ENCODE peak calls at places on chromosomes 16 and 17, in ten cellular contexts. P is upper lobe of right lung, D is IMR-90, R is AG04450, H is thoracic aorta, A is right lobe of liver, V is MM.1S, Z is K562, N is neural progenitor cell, W is SK-N-MC. L is an unnamed sample. For H3K9me3, the result is how much of the 10 kb centered on the place peaks cover.

GRCh38 chr16:28264656-28265055 is 27.7 kb upstream of the SBK1 start:
- DNase-seq in P (no peak), D (peak), R (no peak), H (no peak), A (no peak), V (no peak), Z (peak), N (no peak), W (no peak), L (no peak)

GRCh38 chr17:75846701-75847594 is 2.7 kb upstream of the UNC13D start:
- DNase-seq in P (no peak), D (no peak), R (no peak), H (no peak), A (no peak), V (no peak), Z (no peak), N (no peak), W (no peak), L (no peak)

GRCh38 chr17:10772425-10773380 is 31.2 kb downstream of the TMEM238L start:
- DNase-seq in P (no peak), D (peak), R (no peak), H (no peak), A (no peak), V (peak), Z (peak), N (peak), W (no peak), L (peak)

GRCh38 chr16:89534147-89534788 is 26.1 kb downstream of the SPG7 start:
- DNase-seq in P (no peak), D (no peak), R (no peak), H (no peak), A (peak), V (no peak), Z (no peak), N (no peak), W (no peak), L (no peak)

GRCh38 chr17:47941246-47941997 is at the start of gene PNPO:
- DNase-seq in P (peak), D (peak), R (peak), H (peak), A (peak), V (peak), Z (peak), N (peak), W (peak), L (peak)

GRCh38 chr16:50457423-50457822 is 88.6 kb upstream of the BRD7 start:
- DNase-seq in P (peak), D (no peak), R (no peak), H (no peak), A (no peak), V (no peak), Z (no peak), N (no peak), W (no peak), L (no peak)

GRCh38 chr17:19648475-19649406 is at the start of gene ALDH3A2:
- DNase-seq in P (peak), D (peak), R (peak), H (peak), A (peak), V (peak), Z (peak), N (peak), W (no peak), L (peak)

GRCh38 chr17:5821057-5821456 is 236.7 kb upstream of the NLRP1 start:
- DNase-seq in P (no peak), D (peak), R (no peak), H (no peak), A (no peak), V (no peak), Z (no peak), N (no peak), W (no peak), L (no peak)

GRCh38 chr16:83318390-83318789 is 489.4 kb upstream of the HSBP1 start:
- DNase-seq in P (no peak), D (no peak), R (no peak), H (no peak), A (no peak), V (no peak), Z (no peak), N (no peak), W (no peak), L (no peak)

GRCh38 chr16:61500851-61501250 is 535.4 kb downstream of the CDH8 start:
- DNase-seq in P (no peak), D (no peak), R (no peak), H (no peak), A (no peak), V (no peak), Z (no peak), N (no peak), W (no peak), L (no peak)

GRCh38 chr17:73291260-73291801 is 20.5 kb downstream of the CDC42EP4 start:
- DNase-seq in P (peak), D (peak), R (no peak), H (peak), A (peak), V (peak), Z (peak), N (no peak), W (no peak), L (no peak)

GRCh38 chr17:57534863-57535651 is 210.0 kb downstream of the CCDC182 start:
- DNase-seq in P (no peak), D (no peak), R (no peak), H (no peak), A (no peak), V (no peak), Z (peak), N (no peak), W (no peak), L (peak)

GRCh38 chr17:4142107-4142900 is 526 bp downstream of the ZZEF1 start:
- DNase-seq in P (peak), D (peak), R (no peak), H (no peak), A (peak), V (peak), Z (no peak), N (peak), W (no peak), L (peak)

GRCh38 chr17:36016555-36016954 is 1.2 kb downstream of the CCL23 start:
- DNase-seq in P (no peak), D (no peak), R (no peak), H (no peak), A (no peak), V (no peak), Z (no peak), N (no peak), W (no peak), L (no peak)

GRCh38 chr16:83400234-83400633 is 407.5 kb upstream of the HSBP1 start:
- DNase-seq in P (no peak), D (no peak), R (no peak), H (no peak), A (no peak), V (no peak), Z (no peak), N (peak), W (no peak), L (no peak)

GRCh38 chr17:36469733-36470132 is 16.7 kb upstream of the ZNHIT3 start:
- DNase-seq in P (no peak), D (no peak), R (no peak), H (no peak), A (no peak), V (no peak), Z (no peak), N (no peak), W (no peak), L (no peak)

GRCh38 chr17:80986046-80986445 is 5.6 kb upstream of the CHMP6 start:
- DNase-seq in P (no peak), D (no peak), R (no peak), H (no peak), A (no peak), V (no peak), Z (no peak), N (no peak), W (no peak), L (no peak)

GRCh38 chr17:49557204-49558024 is 18.3 kb upstream of the NXPH3 start:
- DNase-seq in P (no peak), D (peak), R (no peak), H (no peak), A (no peak), V (peak), Z (no peak), N (peak), W (no peak), L (peak)

GRCh38 chr16:53757971-53758609 is 54.1 kb downstream of the FTO start:
- DNase-seq in P (no peak), D (no peak), R (no peak), H (no peak), A (no peak), V (no peak), Z (no peak), N (no peak), W (no peak), L (no peak)

GRCh38 chr17:16622540-16623277 is 30.9 kb downstream of the ZNF624 start:
- DNase-seq in P (no peak), D (no peak), R (no peak), H (no peak), A (no peak), V (no peak), Z (no peak), N (no peak), W (no peak), L (no peak)
- H3K9me3 ChIP-seq in P (half or more), D (half or more), R (under half), H (half or more), A (under half), V (under half), Z (under half), N (under half), W (under half), L (under half)

GRCh38 chr16:88284101-88284500 is 98.7 kb upstream of the ZNF469 start:
- DNase-seq in P (no peak), D (no peak), R (no peak), H (no peak), A (no peak), V (no peak), Z (no peak), N (no peak), W (no peak), L (no peak)
- H3K9me3 ChIP-seq in P (under half), D (under half), R (half or more), H (under half), A (under half), V (under half), Z (under half), N (under half), W (under half), L (under half)

GRCh38 chr17:30982855-30983254 is 12.0 kb downstream of the RNF135 start:
- DNase-seq in P (no peak), D (no peak), R (no peak), H (no peak), A (no peak), V (no peak), Z (no peak), N (no peak), W (no peak), L (no peak)
- H3K9me3 ChIP-seq in P (under half), D (under half), R (under half), H (under half), A (under half), V (under half), Z (under half), N (under half), W (under half), L (under half)

DNA sequence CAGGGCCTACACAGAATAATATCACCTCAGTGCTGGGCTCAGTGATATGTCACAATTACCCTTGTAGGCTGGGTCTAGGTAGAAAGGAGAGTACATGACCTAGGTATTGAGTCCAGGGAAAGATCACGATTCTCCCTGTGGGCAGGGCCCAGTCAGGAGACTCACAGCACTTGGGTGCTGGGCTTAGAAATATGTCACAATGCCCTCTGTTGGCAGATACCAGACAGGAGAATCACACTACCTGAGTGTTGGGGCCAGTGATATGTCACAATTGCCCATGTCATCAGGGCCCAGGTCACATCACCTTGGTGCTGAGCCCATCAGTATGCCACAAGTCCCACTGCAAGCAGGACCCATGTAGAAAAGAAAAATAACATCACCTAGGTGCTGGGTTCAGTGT is 2105.5 kb downstream of the TP53TG3F start:
- DNase-seq in P (no peak), D (no peak), R (no peak), H (no peak), A (no peak), V (no peak), Z (no peak), N (no peak), W (no peak), L (no peak)
- H3K9me3 ChIP-seq in P (under half), D (under half), R (under half), H (under half), A (under half), V (under half), Z (under half), N (under half), W (under half), L (under half)

DNA sequence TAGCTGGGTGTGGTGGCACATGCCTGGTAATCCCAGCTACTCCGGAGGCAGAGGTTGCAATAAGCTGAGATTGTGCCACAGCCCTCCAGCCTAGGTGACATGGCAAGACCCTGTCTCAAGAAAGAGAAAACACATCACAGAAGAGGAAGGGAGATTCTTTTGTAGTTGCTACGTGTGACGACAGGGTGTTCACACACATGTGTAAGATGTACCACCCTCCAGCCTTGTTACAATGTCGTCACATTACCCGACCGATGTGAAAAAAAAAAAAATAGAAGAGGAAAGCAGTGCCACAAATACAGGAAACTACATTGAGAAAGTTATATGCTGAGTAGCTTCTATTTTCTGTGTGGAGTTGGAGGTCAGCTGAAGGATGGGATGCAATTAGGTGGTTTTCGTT is 56.0 kb downstream of the CLUH start:
- DNase-seq in P (no peak), D (no peak), R (no peak), H (no peak), A (no peak), V (no peak), Z (no peak), N (no peak), W (no peak), L (no peak)
- H3K9me3 ChIP-seq in P (under half), D (under half), R (under half), H (under half), A (under half), V (under half), Z (under half), N (under half), W (under half), L (under half)

DNA sequence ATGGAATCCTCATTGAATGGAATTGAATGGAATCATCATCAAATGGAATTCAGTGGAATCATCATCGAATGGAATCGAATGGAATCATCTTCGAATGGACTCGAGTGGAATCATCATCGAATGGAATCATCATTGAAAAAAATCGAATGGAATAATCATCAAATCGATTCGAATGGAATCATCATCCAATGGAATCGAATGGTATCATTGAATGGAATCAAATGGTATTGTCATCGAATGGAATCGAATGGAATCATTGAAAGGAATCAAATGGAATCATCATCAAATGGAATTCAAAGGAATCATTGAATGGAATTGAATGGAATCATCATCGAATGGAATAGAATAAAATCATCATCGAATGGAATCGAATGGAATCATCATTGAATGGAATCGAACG is 619.3 kb downstream of the TP53TG3F start:
- DNase-seq in P (no peak), D (peak), R (peak), H (no peak), A (no peak), V (no peak), Z (no peak), N (no peak), W (peak), L (no peak)
- H3K9me3 ChIP-seq in P (under half), D (under half), R (under half), H (under half), A (under half), V (under half), Z (under half), N (half or more), W (under half), L (under half)

GRCh38 chr16:88289549-88290344 is 93.0 kb upstream of the ZNF469 start:
- DNase-seq in P (no peak), D (no peak), R (no peak), H (no peak), A (no peak), V (peak), Z (no peak), N (no peak), W (no peak), L (no peak)
- H3K9me3 ChIP-seq in P (under half), D (under half), R (under half), H (under half), A (under half), V (under half), Z (under half), N (under half), W (under half), L (under half)

GRCh38 chr16:3321802-3322201 is 16.5 kb downstream of the ZNF75A start:
- DNase-seq in P (no peak), D (no peak), R (no peak), H (no peak), A (no peak), V (no peak), Z (no peak), N (no peak), W (no peak), L (no peak)
- H3K9me3 ChIP-seq in P (half or more), D (half or more), R (under half), H (half or more), A (under half), V (under half), Z (under half), N (under half), W (under half), L (under half)

DNA sequence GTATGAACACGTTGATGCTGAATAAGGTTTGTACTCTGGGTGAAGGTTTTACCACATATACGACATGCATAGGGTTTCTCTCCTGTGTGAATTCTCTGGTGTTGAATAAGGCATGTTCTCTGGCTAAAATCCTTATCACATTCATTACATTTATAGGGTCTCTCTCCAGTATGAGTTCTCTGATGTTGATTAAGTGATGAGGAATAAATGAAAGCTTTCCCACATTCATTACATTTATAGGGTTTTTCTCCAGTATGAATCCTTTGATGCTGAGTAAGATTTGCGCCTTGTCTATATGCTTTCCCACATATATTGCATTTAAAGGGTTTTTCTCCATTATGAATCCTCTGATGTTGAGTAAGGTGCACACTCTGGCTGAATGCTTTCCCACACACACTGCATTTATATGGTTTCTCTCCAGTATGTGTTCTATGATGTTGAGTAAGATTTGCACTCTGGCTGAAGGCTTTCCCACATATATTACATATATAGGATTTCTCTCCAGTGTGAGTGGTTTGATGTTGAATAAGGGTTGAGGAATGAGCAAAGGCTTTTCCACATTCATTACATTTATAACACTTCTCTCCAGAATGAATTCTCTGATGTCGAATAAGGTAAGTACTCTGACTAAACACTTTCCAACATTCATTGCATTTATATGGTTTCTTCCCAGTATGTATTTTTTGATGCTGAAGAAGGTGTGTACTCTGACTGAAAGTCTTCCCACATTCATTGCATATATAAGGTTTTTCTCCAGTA is 16.9 kb downstream of the ZNF287 start:
- DNase-seq in P (no peak), D (no peak), R (no peak), H (no peak), A (no peak), V (no peak), Z (no peak), N (no peak), W (no peak), L (no peak)
- H3K9me3 ChIP-seq in P (half or more), D (half or more), R (under half), H (half or more), A (under half), V (under half), Z (under half), N (half or more), W (under half), L (under half)

DNA sequence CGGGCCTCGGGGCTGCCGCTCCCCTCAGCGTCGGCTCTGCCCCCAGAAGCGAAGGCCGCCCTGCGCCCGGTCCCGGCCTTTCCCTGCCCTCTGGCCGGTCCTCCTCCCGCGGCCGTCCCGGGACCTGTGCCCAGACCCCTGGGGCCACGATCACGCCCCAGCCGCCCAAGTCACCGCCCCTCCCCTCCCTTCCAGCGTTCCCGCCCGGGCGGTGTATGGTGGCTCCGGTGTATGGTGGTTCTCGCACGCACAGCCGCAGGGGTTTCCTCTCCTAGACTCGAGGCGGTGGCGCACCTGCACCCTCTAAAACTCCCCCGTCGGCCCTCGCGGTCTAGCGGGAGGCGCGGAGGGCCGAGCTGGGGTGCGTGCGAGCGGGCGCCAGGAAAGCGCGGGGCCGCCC is 10.0 kb downstream of the TIGD7 start:
- DNase-seq in P (no peak), D (no peak), R (no peak), H (no peak), A (no peak), V (no peak), Z (no peak), N (no peak), W (no peak), L (no peak)
- H3K9me3 ChIP-seq in P (half or more), D (half or more), R (half or more), H (half or more), A (under half), V (under half), Z (under half), N (under half), W (under half), L (under half)